ENCODE peak calls at places on chromosomes 7 and 10, in seven cellular contexts. T is A549, H is suprapubic skin, D is sigmoid colon, R is tibial nerve, P is stomach, O is SK-N-SH. A is an unnamed sample.

GRCh38 chr7:35516498-35516897 is 178.4 kb downstream of the HERPUD2 start:
- DNase-seq in T (no peak), H (no peak), D (no peak), R (no peak), P (no peak), O (no peak), A (no peak)

GRCh38 chr7:157854066-157854891 is 517.5 kb downstream of the DNAJB6 start:
- DNase-seq in T (no peak), H (peak), D (peak), R (peak), P (peak), O (no peak), A (peak)

GRCh38 chr7:158110661-158111555 is 476.7 kb downstream of the PTPRN2 start:
- DNase-seq in T (no peak), H (no peak), D (no peak), R (no peak), P (peak), O (peak), A (no peak)

GRCh38 chr7:151010307-151011096 is 13.8 kb downstream of the ATG9B start:
- DNase-seq in T (no peak), H (no peak), D (no peak), R (no peak), P (no peak), O (no peak), A (no peak)

GRCh38 chr10:43221419-43222293 is 45.2 kb downstream of the RASGEF1A start:
- DNase-seq in T (peak), H (peak), D (peak), R (no peak), P (no peak), O (no peak), A (no peak)

GRCh38 chr7:36315309-36315948 is 74.2 kb upstream of the ANLN start:
- DNase-seq in T (no peak), H (no peak), D (no peak), R (no peak), P (no peak), O (no peak), A (no peak)

GRCh38 chr7:154302380-154302779 is 250.2 kb downstream of the DPP6 start:
- DNase-seq in T (no peak), H (no peak), D (no peak), R (no peak), P (no peak), O (no peak), A (no peak)

GRCh38 chr7:128031901-128032604 is 816 bp upstream of the LRRC4 start:
- DNase-seq in T (no peak), H (no peak), D (peak), R (no peak), P (peak), O (peak), A (no peak)

GRCh38 chr10:49768731-49769130 is 6.6 kb upstream of the OGDHL start:
- DNase-seq in T (no peak), H (no peak), D (no peak), R (no peak), P (no peak), O (peak), A (no peak)

GRCh38 chr7:41930538-41931262 is 227.8 kb upstream of the INHBA start:
- DNase-seq in T (no peak), H (no peak), D (no peak), R (no peak), P (no peak), O (no peak), A (no peak)

GRCh38 chr10:96374639-96374984 is 15.8 kb upstream of the OPALIN start:
- DNase-seq in T (no peak), H (no peak), D (no peak), R (no peak), P (no peak), O (peak), A (no peak)

GRCh38 chr7:18896343-18896975 is 221.0 kb downstream of the TWIST1 start:
- DNase-seq in T (no peak), H (no peak), D (no peak), R (no peak), P (no peak), O (no peak), A (no peak)

GRCh38 chr10:133123050-133123745 is 35.5 kb downstream of the ADGRA1 start:
- DNase-seq in T (no peak), H (no peak), D (no peak), R (no peak), P (no peak), O (no peak), A (no peak)

GRCh38 chr10:89207181-89207800 is at the start of gene CH25H:
- DNase-seq in T (peak), H (peak), D (peak), R (peak), P (peak), O (peak), A (peak)

GRCh38 chr7:114865564-114865963 is 56.3 kb upstream of the MDFIC start:
- DNase-seq in T (peak), H (no peak), D (no peak), R (peak), P (peak), O (no peak), A (no peak)

GRCh38 chr10:46050956-46051355 is 4.9 kb upstream of the MSMB start:
- DNase-seq in T (no peak), H (no peak), D (no peak), R (no peak), P (no peak), O (no peak), A (no peak)

GRCh38 chr10:96719205-96719604 is 1.1 kb downstream of the PIK3AP1 start:
- DNase-seq in T (no peak), H (no peak), D (no peak), R (no peak), P (no peak), O (no peak), A (no peak)

GRCh38 chr10:43781480-43782361 is 133.0 kb upstream of the ZNF32 start:
- DNase-seq in T (no peak), H (no peak), D (no peak), R (no peak), P (peak), O (peak), A (no peak)

GRCh38 chr10:114239117-114239993 is at the start of gene VWA2:
- DNase-seq in T (peak), H (no peak), D (no peak), R (no peak), P (peak), O (no peak), A (peak)

GRCh38 chr10:19930936-19931859 is 115.0 kb downstream of the PLXDC2 start:
- DNase-seq in T (no peak), H (no peak), D (peak), R (no peak), P (no peak), O (peak), A (no peak)

GRCh38 chr7:146736446-146737190 is 620.0 kb downstream of the CNTNAP2 start:
- DNase-seq in T (no peak), H (no peak), D (no peak), R (no peak), P (no peak), O (no peak), A (no peak)

GRCh38 chr7:90178592-90179279 is 24.5 kb downstream of the STEAP1 start:
- DNase-seq in T (peak), H (no peak), D (no peak), R (no peak), P (no peak), O (no peak), A (no peak)

DNA sequence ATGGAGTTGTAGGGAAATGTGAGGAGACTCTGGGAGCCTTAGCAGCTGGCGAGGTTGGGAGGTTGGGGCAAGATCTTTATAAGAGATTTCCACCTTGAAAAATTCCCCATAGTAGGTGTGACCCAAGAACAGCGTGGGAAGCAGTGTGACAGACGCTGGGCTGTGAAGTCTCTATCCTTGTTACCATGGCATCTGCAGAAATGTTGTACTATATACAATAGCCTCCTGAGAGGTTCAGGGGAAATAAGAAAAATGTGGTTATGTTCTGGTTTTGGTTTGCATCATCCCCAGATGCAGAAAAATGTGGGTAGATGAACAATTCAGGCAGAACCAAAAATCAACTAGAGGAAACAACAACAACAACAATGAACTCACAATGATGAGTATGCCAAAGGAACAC is 498.6 kb downstream of the SH2D4B start:
- DNase-seq in T (no peak), H (no peak), D (no peak), R (no peak), P (no peak), O (no peak), A (no peak)
- TF ChIP-seq EP300 in T (no peak), H (no peak), D (no peak), R (no peak), P (no peak), O (no peak), A (no peak)

GRCh38 chr7:144842377-144842851 is 6.6 kb upstream of the TPK1 start:
- DNase-seq in T (no peak), H (no peak), D (peak), R (no peak), P (peak), O (no peak), A (no peak)
- TF ChIP-seq EP300 in T (no peak), H (no peak), D (no peak), R (peak), P (no peak), O (no peak), A (no peak)

DNA sequence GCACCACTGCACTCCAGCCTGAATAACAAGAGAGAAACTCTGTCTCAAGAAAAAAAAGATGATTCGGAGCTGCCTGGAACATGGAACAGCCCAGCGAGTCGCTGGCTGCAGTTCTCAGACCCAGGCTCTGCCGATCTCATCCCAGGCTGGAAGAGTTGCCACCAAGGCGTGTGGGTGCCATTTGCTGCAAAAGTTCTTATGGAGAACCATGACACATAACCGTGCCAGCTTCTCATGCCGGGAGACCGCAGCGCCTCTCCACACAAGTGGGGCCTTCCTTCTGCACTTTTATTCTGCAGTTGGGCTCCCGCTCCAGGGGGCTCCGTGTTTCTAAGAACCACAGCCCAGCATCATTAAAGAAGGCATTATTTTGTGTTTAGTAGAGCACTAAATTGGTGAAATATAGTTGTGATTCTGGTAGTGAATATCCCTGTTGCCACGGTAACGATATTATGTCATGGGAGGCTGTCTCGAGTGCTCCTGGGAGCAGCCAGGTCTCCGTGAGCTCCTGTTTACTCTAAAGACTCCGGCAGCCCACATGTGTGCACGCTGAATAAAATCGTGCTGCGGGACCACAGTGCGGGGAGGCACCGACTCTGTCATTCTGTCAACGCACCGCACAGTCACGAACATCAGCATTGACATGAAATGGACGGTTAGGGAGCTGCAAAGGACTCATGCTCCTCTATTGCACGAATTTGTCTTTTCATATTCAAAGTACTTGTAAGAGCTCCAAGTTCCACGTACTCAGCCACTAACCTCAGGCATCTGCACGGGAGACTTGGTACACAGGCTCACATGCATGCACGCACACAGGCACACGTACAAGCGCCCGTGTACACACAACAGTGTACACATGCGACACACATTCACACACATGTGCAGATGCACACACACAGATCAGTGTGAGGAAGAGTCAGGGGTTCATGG is 68.8 kb upstream of the PITRM1 start:
- DNase-seq in T (no peak), H (no peak), D (no peak), R (no peak), P (no peak), O (no peak), A (no peak)
- TF ChIP-seq EP300 in T (no peak), H (no peak), D (no peak), R (no peak), P (no peak), O (no peak), A (no peak)

GRCh38 chr7:99270702-99271101 is 1.9 kb upstream of the MYH16 start:
- DNase-seq in T (no peak), H (no peak), D (no peak), R (no peak), P (no peak), O (no peak), A (no peak)

GRCh38 chr7:99272476-99273045 is at the start of gene MYH16:
- DNase-seq in T (no peak), H (no peak), D (no peak), R (no peak), P (no peak), O (no peak), A (no peak)

GRCh38 chr7:99265848-99266247 is 6.8 kb upstream of the MYH16 start:
- DNase-seq in T (no peak), H (no peak), D (no peak), R (no peak), P (no peak), O (no peak), A (no peak)

GRCh38 chr7:99268361-99268908 is 4.2 kb upstream of the MYH16 start:
- DNase-seq in T (no peak), H (no peak), D (no peak), R (no peak), P (no peak), O (no peak), A (no peak)

GRCh38 chr7:99267530-99268360 is 4.9 kb upstream of the MYH16 start:
- DNase-seq in T (peak), H (no peak), D (no peak), R (no peak), P (peak), O (no peak), A (no peak)
- TF ChIP-seq EP300 in T (peak), H (no peak), D (no peak), R (no peak), P (no peak), O (peak), A (no peak)

GRCh38 chr7:102019461-102019860 is 202.0 kb downstream of the CUX1 start:
- DNase-seq in T (no peak), H (no peak), D (no peak), R (no peak), P (no peak), O (no peak), A (no peak)
- TF ChIP-seq EP300 in T (no peak), H (no peak), D (no peak), R (no peak), P (no peak), O (no peak), A (no peak)

GRCh38 chr10:73058057-73058591 is 38.5 kb downstream of the P4HA1 start:
- DNase-seq in T (no peak), H (no peak), D (no peak), R (no peak), P (no peak), O (no peak), A (no peak)

GRCh38 chr10:73054286-73054685 is 42.4 kb downstream of the P4HA1 start:
- DNase-seq in T (no peak), H (no peak), D (no peak), R (no peak), P (no peak), O (no peak), A (no peak)

GRCh38 chr10:73053275-73053674 is 43.4 kb downstream of the P4HA1 start:
- DNase-seq in T (no peak), H (no peak), D (no peak), R (no peak), P (no peak), O (peak), A (no peak)
- TF ChIP-seq EP300 in T (no peak), H (no peak), D (no peak), R (no peak), P (no peak), O (no peak), A (no peak)

A was measured in esophagus muscularis mucosa.